ENCODE peak calls at places on chromosomes 5 and 9, in six cellular contexts. One of them, this sample, is unnamed.

GRCh38 chr9:4138180-4138579 is 161.7 kb downstream of the GLIS3 start:
- DNase-seq in heart left ventricle: no peak
- DNase-seq in cardiac muscle cell: no peak
- DNase-seq in foreskin fibroblast: no peak
- DNase-seq in endodermal cell: no peak
- DNase-seq in fibroblast of lung: no peak
- DNase-seq in this sample: no peak

GRCh38 chr9:98775831-98776441 is 20.4 kb downstream of the ANKS6 start:
- DNase-seq in endodermal cell: peak
- DNase-seq in fibroblast of lung: peak
- DNase-seq in foreskin fibroblast: peak
- DNase-seq in cardiac muscle cell: peak
- DNase-seq in heart left ventricle: peak
- DNase-seq in this sample: peak

GRCh38 chr5:151718653-151719052 is 31.9 kb upstream of the SPARC start:
- DNase-seq in foreskin fibroblast: no peak
- DNase-seq in endodermal cell: no peak
- DNase-seq in cardiac muscle cell: no peak
- DNase-seq in heart left ventricle: no peak
- DNase-seq in fibroblast of lung: peak
- DNase-seq in this sample: no peak

GRCh38 chr5:456351-457194 is 13.6 kb downstream of the EXOC3 start:
- DNase-seq in fibroblast of lung: peak
- DNase-seq in foreskin fibroblast: no peak
- DNase-seq in heart left ventricle: no peak
- DNase-seq in endodermal cell: peak
- DNase-seq in cardiac muscle cell: no peak
- DNase-seq in this sample: no peak

GRCh38 chr9:110443878-110444245 is 106.2 kb upstream of the TXNDC8 start:
- DNase-seq in cardiac muscle cell: no peak
- DNase-seq in endodermal cell: no peak
- DNase-seq in fibroblast of lung: peak
- DNase-seq in foreskin fibroblast: peak
- DNase-seq in heart left ventricle: no peak
- DNase-seq in this sample: no peak

GRCh38 chr5:133681896-133682295 is 69.6 kb upstream of the FSTL4 start:
- DNase-seq in fibroblast of lung: no peak
- DNase-seq in cardiac muscle cell: no peak
- DNase-seq in endodermal cell: peak
- DNase-seq in foreskin fibroblast: no peak
- DNase-seq in heart left ventricle: no peak
- DNase-seq in this sample: no peak

GRCh38 chr9:36945999-36946398 is 88.1 kb downstream of the PAX5 start:
- DNase-seq in fibroblast of lung: no peak
- DNase-seq in endodermal cell: peak
- DNase-seq in heart left ventricle: no peak
- DNase-seq in foreskin fibroblast: no peak
- DNase-seq in cardiac muscle cell: no peak
- DNase-seq in this sample: no peak

GRCh38 chr5:31707294-31707693 is 68.4 kb downstream of the PDZD2 start:
- DNase-seq in heart left ventricle: no peak
- DNase-seq in cardiac muscle cell: no peak
- DNase-seq in fibroblast of lung: no peak
- DNase-seq in foreskin fibroblast: no peak
- DNase-seq in endodermal cell: no peak
- DNase-seq in this sample: no peak

GRCh38 chr9:20732118-20732517 is 48.1 kb downstream of the FOCAD start:
- DNase-seq in foreskin fibroblast: peak
- DNase-seq in cardiac muscle cell: no peak
- DNase-seq in fibroblast of lung: peak
- DNase-seq in endodermal cell: no peak
- DNase-seq in heart left ventricle: no peak
- DNase-seq in this sample: no peak

GRCh38 chr9:105901514-105902109 is 207.3 kb downstream of the TMEM38B start:
- DNase-seq in cardiac muscle cell: peak
- DNase-seq in foreskin fibroblast: no peak
- DNase-seq in fibroblast of lung: peak
- DNase-seq in endodermal cell: peak
- DNase-seq in heart left ventricle: no peak
- DNase-seq in this sample: no peak

GRCh38 chr5:123367739-123368138 is 55.5 kb downstream of the CEP120 start:
- DNase-seq in endodermal cell: no peak
- DNase-seq in fibroblast of lung: peak
- DNase-seq in foreskin fibroblast: no peak
- DNase-seq in cardiac muscle cell: peak
- DNase-seq in heart left ventricle: no peak
- DNase-seq in this sample: no peak

GRCh38 chr9:95778957-95779356 is 96.5 kb upstream of the ERCC6L2 start:
- DNase-seq in fibroblast of lung: peak
- DNase-seq in heart left ventricle: no peak
- DNase-seq in cardiac muscle cell: no peak
- DNase-seq in endodermal cell: no peak
- DNase-seq in foreskin fibroblast: peak
- DNase-seq in this sample: peak

GRCh38 chr9:34332370-34332964 is 3.1 kb downstream of the NUDT2 start:
- DNase-seq in heart left ventricle: no peak
- DNase-seq in fibroblast of lung: peak
- DNase-seq in foreskin fibroblast: no peak
- DNase-seq in endodermal cell: no peak
- DNase-seq in cardiac muscle cell: peak
- DNase-seq in this sample: no peak

GRCh38 chr5:74641778-74642542 is 1.4 kb upstream of the ENC1 start:
- DNase-seq in foreskin fibroblast: peak
- DNase-seq in fibroblast of lung: peak
- DNase-seq in cardiac muscle cell: peak
- DNase-seq in endodermal cell: peak
- DNase-seq in heart left ventricle: peak
- DNase-seq in this sample: peak

GRCh38 chr5:37132646-37133045 is 116.5 kb downstream of the CPLANE1 start:
- DNase-seq in endodermal cell: no peak
- DNase-seq in fibroblast of lung: peak
- DNase-seq in cardiac muscle cell: no peak
- DNase-seq in heart left ventricle: no peak
- DNase-seq in foreskin fibroblast: no peak
- DNase-seq in this sample: no peak

GRCh38 chr5:1325191-1325741 is 19.6 kb downstream of the CLPTM1L start:
- DNase-seq in cardiac muscle cell: no peak
- DNase-seq in foreskin fibroblast: no peak
- DNase-seq in heart left ventricle: no peak
- DNase-seq in endodermal cell: peak
- DNase-seq in fibroblast of lung: no peak
- DNase-seq in this sample: no peak

GRCh38 chr9:15206949-15207696 is 99.9 kb downstream of the TTC39B start:
- DNase-seq in fibroblast of lung: no peak
- DNase-seq in endodermal cell: no peak
- DNase-seq in cardiac muscle cell: no peak
- DNase-seq in foreskin fibroblast: no peak
- DNase-seq in heart left ventricle: no peak
- DNase-seq in this sample: no peak

GRCh38 chr5:607541-608285 is 4.4 kb upstream of the CEP72 start:
- DNase-seq in cardiac muscle cell: no peak
- DNase-seq in fibroblast of lung: no peak
- DNase-seq in heart left ventricle: no peak
- DNase-seq in foreskin fibroblast: no peak
- DNase-seq in endodermal cell: no peak
- DNase-seq in this sample: no peak

GRCh38 chr5:154478752-154479159 is 729 bp upstream of the HAND1 start:
- DNase-seq in foreskin fibroblast: no peak
- DNase-seq in heart left ventricle: no peak
- DNase-seq in endodermal cell: peak
- DNase-seq in fibroblast of lung: no peak
- DNase-seq in cardiac muscle cell: no peak
- DNase-seq in this sample: no peak

DNA sequence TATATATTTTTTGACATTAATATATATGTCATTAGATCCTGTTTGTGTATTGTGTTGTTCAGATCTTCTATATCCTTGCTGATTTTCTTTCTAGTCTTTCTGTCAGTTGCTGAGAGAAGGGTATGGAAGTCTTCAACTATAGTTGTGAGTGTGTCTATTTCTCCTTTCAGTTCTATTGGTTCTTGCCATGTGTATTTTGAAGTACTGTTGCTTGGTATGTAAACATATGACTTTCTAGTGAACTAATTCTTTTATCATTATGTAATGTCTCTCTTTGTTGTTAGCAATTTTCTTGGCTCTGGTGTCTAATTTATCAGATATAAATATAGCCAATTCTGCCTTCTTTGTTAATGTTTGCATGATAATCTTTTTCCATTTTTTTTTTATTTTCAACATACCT is 84.3 kb upstream of the CAST start:
- DNase-seq in foreskin fibroblast: no peak
- DNase-seq in cardiac muscle cell: no peak
- DNase-seq in endodermal cell: no peak
- DNase-seq in fibroblast of lung: peak
- DNase-seq in heart left ventricle: no peak
- DNase-seq in this sample: no peak
- H3K4me3 ChIP-seq in foreskin fibroblast: no peak
- H3K4me3 ChIP-seq in cardiac muscle cell: no peak
- H3K4me3 ChIP-seq in endodermal cell: no peak
- H3K4me3 ChIP-seq in fibroblast of lung: no peak
- H3K4me3 ChIP-seq in heart left ventricle: no peak
- H3K4me3 ChIP-seq in this sample: no peak

GRCh38 chr5:43643327-43643726 is 40.3 kb downstream of the NNT start:
- DNase-seq in foreskin fibroblast: no peak
- DNase-seq in fibroblast of lung: peak
- DNase-seq in endodermal cell: no peak
- DNase-seq in cardiac muscle cell: no peak
- DNase-seq in heart left ventricle: no peak
- DNase-seq in this sample: no peak
- H3K4me3 ChIP-seq in foreskin fibroblast: no peak
- H3K4me3 ChIP-seq in fibroblast of lung: no peak
- H3K4me3 ChIP-seq in endodermal cell: no peak
- H3K4me3 ChIP-seq in cardiac muscle cell: no peak
- H3K4me3 ChIP-seq in heart left ventricle: no peak
- H3K4me3 ChIP-seq in this sample: no peak

GRCh38 chr5:43389679-43390329 is 22.4 kb downstream of the CCL28 start:
- DNase-seq in heart left ventricle: peak
- DNase-seq in endodermal cell: peak
- DNase-seq in cardiac muscle cell: peak
- DNase-seq in fibroblast of lung: peak
- DNase-seq in foreskin fibroblast: peak
- DNase-seq in this sample: peak
- H3K4me3 ChIP-seq in heart left ventricle: no peak
- H3K4me3 ChIP-seq in endodermal cell: no peak
- H3K4me3 ChIP-seq in cardiac muscle cell: no peak
- H3K4me3 ChIP-seq in fibroblast of lung: no peak
- H3K4me3 ChIP-seq in foreskin fibroblast: no peak
- H3K4me3 ChIP-seq in this sample: no peak

GRCh38 chr9:135158572-135158937 is 71.1 kb downstream of the OLFM1 start:
- DNase-seq in fibroblast of lung: no peak
- DNase-seq in heart left ventricle: no peak
- DNase-seq in cardiac muscle cell: no peak
- DNase-seq in endodermal cell: no peak
- DNase-seq in foreskin fibroblast: no peak
- DNase-seq in this sample: no peak
- H3K4me3 ChIP-seq in fibroblast of lung: no peak
- H3K4me3 ChIP-seq in heart left ventricle: no peak
- H3K4me3 ChIP-seq in cardiac muscle cell: no peak
- H3K4me3 ChIP-seq in endodermal cell: no peak
- H3K4me3 ChIP-seq in foreskin fibroblast: no peak
- H3K4me3 ChIP-seq in this sample: no peak

GRCh38 chr9:35687972-35688557 is 1.7 kb downstream of the TPM2 start:
- DNase-seq in foreskin fibroblast: no peak
- DNase-seq in endodermal cell: no peak
- DNase-seq in fibroblast of lung: no peak
- DNase-seq in heart left ventricle: peak
- DNase-seq in cardiac muscle cell: peak
- DNase-seq in this sample: no peak

GRCh38 chr9:35685506-35685905 is 4.2 kb downstream of the TPM2 start:
- DNase-seq in fibroblast of lung: no peak
- DNase-seq in cardiac muscle cell: no peak
- DNase-seq in heart left ventricle: no peak
- DNase-seq in endodermal cell: no peak
- DNase-seq in foreskin fibroblast: no peak
- DNase-seq in this sample: no peak

GRCh38 chr9:35686222-35687203 is 3.2 kb downstream of the TPM2 start:
- DNase-seq in heart left ventricle: peak
- DNase-seq in cardiac muscle cell: peak
- DNase-seq in endodermal cell: no peak
- DNase-seq in fibroblast of lung: peak
- DNase-seq in foreskin fibroblast: no peak
- DNase-seq in this sample: no peak

GRCh38 chr9:35688558-35689350 is 971 bp downstream of the TPM2 start:
- DNase-seq in heart left ventricle: no peak
- DNase-seq in cardiac muscle cell: no peak
- DNase-seq in foreskin fibroblast: peak
- DNase-seq in fibroblast of lung: peak
- DNase-seq in endodermal cell: no peak
- DNase-seq in this sample: no peak

DNA sequence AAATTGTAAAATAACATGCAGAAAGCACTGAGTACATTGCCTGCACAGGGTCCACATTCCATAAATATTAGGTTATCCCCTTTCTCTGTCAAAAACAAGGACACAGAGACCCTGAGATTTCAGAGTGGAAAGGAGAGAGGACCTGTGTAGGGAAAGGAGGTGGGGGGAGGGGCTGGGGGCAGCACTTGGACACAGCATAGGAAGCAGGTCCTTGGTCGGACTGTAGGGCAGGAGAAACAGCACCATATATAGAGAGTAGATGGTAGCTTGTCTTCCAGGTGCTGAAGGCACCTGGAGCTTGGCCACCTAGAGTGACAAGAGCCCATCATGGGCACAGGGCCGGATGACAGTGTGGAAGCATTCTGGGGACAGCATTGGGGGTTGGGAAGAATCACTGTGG is 2.4 kb downstream of the TPM2 start:
- DNase-seq in cardiac muscle cell: peak
- DNase-seq in fibroblast of lung: no peak
- DNase-seq in endodermal cell: no peak
- DNase-seq in foreskin fibroblast: no peak
- DNase-seq in heart left ventricle: no peak
- DNase-seq in this sample: no peak
- H3K4me3 ChIP-seq in cardiac muscle cell: peak
- H3K4me3 ChIP-seq in fibroblast of lung: peak
- H3K4me3 ChIP-seq in endodermal cell: peak
- H3K4me3 ChIP-seq in foreskin fibroblast: peak
- H3K4me3 ChIP-seq in heart left ventricle: peak
- H3K4me3 ChIP-seq in this sample: peak

GRCh38 chr5:66567474-66567873 is 28.7 kb upstream of the MAST4 start:
- DNase-seq in heart left ventricle: no peak
- DNase-seq in foreskin fibroblast: no peak
- DNase-seq in fibroblast of lung: no peak
- DNase-seq in cardiac muscle cell: no peak
- DNase-seq in endodermal cell: no peak
- DNase-seq in this sample: no peak
- H3K4me3 ChIP-seq in heart left ventricle: no peak
- H3K4me3 ChIP-seq in foreskin fibroblast: no peak
- H3K4me3 ChIP-seq in fibroblast of lung: no peak
- H3K4me3 ChIP-seq in cardiac muscle cell: no peak
- H3K4me3 ChIP-seq in endodermal cell: no peak
- H3K4me3 ChIP-seq in this sample: no peak

This sample was measured in colonic mucosa.